ENCODE peak calls at places on chromosomes 16 and 17, in eight cellular contexts. P is T-helper 1 cell; Y is COR-L47; S is activated CD8-positive, alpha-beta memory T cell treated with anti-CD3 and anti-CD28 coated beads for 48 hours; D is MM.1S; C is RPMI8226; X is activated CD4-positive, CD25-positive, alpha-beta regulatory T cell; H is NCI-H1092 treated with DMSO at 0.1 percent for 48 hours. I is an unnamed sample.

GRCh38 chr17:80959330-80960036 is 32.2 kb upstream of the CHMP6 start:
- DNase-seq in P (no peak), Y (peak), S (no peak), D (no peak), C (no peak), X (no peak), H (peak), I (no peak)

GRCh38 chr17:11772031-11772430 is 173.8 kb downstream of the DNAH9 start:
- DNase-seq in P (no peak), Y (no peak), S (no peak), D (no peak), C (no peak), X (no peak), H (no peak), I (no peak)

GRCh38 chr17:32621612-32622312 is 135.0 kb downstream of the CDK5R1 start:
- DNase-seq in P (no peak), Y (no peak), S (no peak), D (no peak), C (no peak), X (no peak), H (no peak), I (no peak)

GRCh38 chr17:65290041-65290440 is 152.9 kb downstream of the RGS9 start:
- DNase-seq in P (no peak), Y (no peak), S (no peak), D (no peak), C (no peak), X (no peak), H (no peak), I (no peak)

GRCh38 chr17:60908324-60908723 is 230.7 kb downstream of the BCAS3 start:
- DNase-seq in P (no peak), Y (no peak), S (no peak), D (no peak), C (no peak), X (no peak), H (no peak), I (no peak)

GRCh38 chr16:58280846-58281301 is 14.0 kb downstream of the PRSS54 start:
- DNase-seq in P (no peak), Y (no peak), S (no peak), D (no peak), C (no peak), X (no peak), H (no peak), I (no peak)

GRCh38 chr17:58249270-58250133 is 11.1 kb downstream of the LPO start:
- DNase-seq in P (peak), Y (peak), S (peak), D (peak), C (peak), X (peak), H (peak), I (peak)

GRCh38 chr16:88759245-88759975 is 25.6 kb downstream of the PIEZO1 start:
- DNase-seq in P (peak), Y (no peak), S (no peak), D (no peak), C (no peak), X (no peak), H (no peak), I (no peak)

GRCh38 chr17:227581-228222 is 46.3 kb upstream of the DOC2B start:
- DNase-seq in P (no peak), Y (no peak), S (no peak), D (no peak), C (no peak), X (no peak), H (no peak), I (no peak)

I was measured in NCI-H1930.